ENCODE peak calls at places on chromosomes 11 and 22, in nine cellular contexts. Q is coronary artery, Y is tibial nerve, W is GM12865, J is heart left ventricle, V is WTC11, Z is RWPE1, U is gastrocnemius medialis, R is fibroblast of mammary gland. H is an unnamed sample.

GRCh38 chr22:27576413-27576812 is 225.1 kb downstream of the MN1 start:
- DNase-seq in V (no peak), Y (no peak), Z (no peak), U (no peak), W (no peak), R (no peak), Q (no peak), J (peak; percentile 53), H (no peak)

GRCh38 chr11:12042215-12042676 is 33.8 kb upstream of the DKK3 start:
- DNase-seq in R (peak; percentile 99), Z (peak; percentile 90), J (no peak), Y (no peak), V (no peak), U (no peak), W (no peak), Q (no peak), H (no peak)

GRCh38 chr11:118436639-118437045 is 350 bp downstream of the KMT2A start:
- DNase-seq in Q (no peak), J (peak; percentile 22), Z (peak; percentile 37), R (peak; percentile 11), Y (no peak), W (peak; percentile 48), U (no peak), V (peak; percentile 23), H (no peak)

GRCh38 chr22:39236321-39237275 is 8.2 kb downstream of the PDGFB start:
- DNase-seq in Z (no peak), U (peak; percentile 89), R (no peak), Q (no peak), W (peak; percentile 90), V (no peak), Y (no peak), J (peak; percentile 84), H (peak; percentile 79)

GRCh38 chr22:37549704-37550059 is 10.6 kb upstream of the CDC42EP1 start:
- DNase-seq in U (no peak), V (no peak), R (peak; percentile 48), Y (no peak), W (no peak), Q (peak; percentile 88), Z (no peak), J (no peak), H (no peak)

GRCh38 chr22:24408630-24409029 is 18.8 kb upstream of the ADORA2A start:
- DNase-seq in R (no peak), J (no peak), Q (no peak), Z (no peak), U (no peak), V (no peak), Y (no peak), W (no peak), H (no peak)

GRCh38 chr11:16001044-16001568 is 355.2 kb downstream of the SOX6 start:
- DNase-seq in Q (no peak), U (no peak), W (no peak), Y (no peak), V (no peak), Z (no peak), R (no peak), J (no peak), H (no peak)

GRCh38 chr11:57646756-57647303 is 2.9 kb downstream of the YPEL4 start:
- DNase-seq in Z (no peak), V (peak; percentile 36), W (no peak), Y (no peak), J (no peak), R (no peak), U (no peak), Q (no peak), H (no peak)

GRCh38 chr11:26319906-26320305 is 12.0 kb upstream of the ANO3 start:
- DNase-seq in Y (no peak), V (peak; percentile 22), J (no peak), R (peak; percentile 29), Z (no peak), Q (no peak), U (no peak), W (no peak), H (no peak)

GRCh38 chr22:49290286-49290685 is 537.4 kb downstream of the BRD1 start:
- DNase-seq in Y (peak; percentile 8), U (no peak), Q (no peak), W (no peak), R (no peak), V (no peak), Z (no peak), J (no peak), H (no peak)

GRCh38 chr11:2142762-2143202 is 3.6 kb upstream of the IGF2 start:
- DNase-seq in Y (no peak), R (peak; percentile 42), U (no peak), V (no peak), W (peak; percentile 29), Z (peak; percentile 49), Q (no peak), J (no peak), H (no peak)

GRCh38 chr11:63595296-63595695 is 18.9 kb downstream of the PLAAT3 start:
- DNase-seq in Y (no peak), J (no peak), U (no peak), R (peak; percentile 46), W (no peak), Z (no peak), V (no peak), Q (no peak), H (no peak)

GRCh38 chr11:26065944-26066343 is 266.0 kb upstream of the ANO3 start:
- DNase-seq in V (no peak), J (no peak), Z (no peak), U (no peak), Y (no peak), W (no peak), R (no peak), Q (no peak), H (no peak)

GRCh38 chr11:121964591-121964990 is 151.4 kb downstream of the BLID start:
- DNase-seq in W (no peak), U (peak; percentile 7), R (peak; percentile 68), Q (no peak), Z (peak; percentile 28), J (no peak), Y (no peak), V (no peak), H (no peak)

GRCh38 chr11:48109046-48109666 is 107.5 kb upstream of the OR4B1 start:
- DNase-seq in Y (no peak), U (no peak), J (no peak), Z (peak; percentile 60), Q (peak; percentile 31), V (no peak), W (peak; percentile 37), R (peak; percentile 64), H (no peak)

GRCh38 chr11:33534575-33534974 is 166.1 kb downstream of the C11orf91 start:
- DNase-seq in J (no peak), Q (no peak), U (no peak), W (no peak), Z (peak; percentile 17), V (no peak), Y (no peak), R (peak; percentile 51), H (no peak)

GRCh38 chr11:108543316-108543955 is 45.3 kb upstream of the POGLUT3 start:
- DNase-seq in Y (no peak), J (no peak), V (no peak), R (no peak), Q (no peak), Z (no peak), U (no peak), W (no peak), H (no peak)

GRCh38 chr11:48307760-48308386 is 1.9 kb downstream of the OR4S1 start:
- DNase-seq in U (no peak), Z (peak; percentile 26), R (peak; percentile 50), Q (no peak), J (peak; percentile 44), Y (peak; percentile 23), V (peak; percentile 62), W (peak; percentile 74), H (peak; percentile 63)

GRCh38 chr11:133713406-133713805 is 131.9 kb downstream of the SPATA19 start:
- DNase-seq in J (no peak), U (no peak), Y (no peak), R (no peak), Z (no peak), V (no peak), Q (peak; percentile 22), W (no peak), H (no peak)

GRCh38 chr22:36765131-36765942 is 10.6 kb downstream of the IFT27 start:
- DNase-seq in Q (peak; percentile 31), W (no peak), Y (no peak), U (no peak), Z (no peak), J (no peak), V (peak; percentile 8), R (no peak), H (no peak)

GRCh38 chr22:42180349-42180842 is 49.8 kb upstream of the CYP2D6 start:
- DNase-seq in U (no peak), Y (peak; percentile 21), W (peak; percentile 41), R (peak; percentile 58), Z (no peak), V (no peak), Q (no peak), J (no peak), H (no peak)

GRCh38 chr22:49767355-49768062 is 60.2 kb downstream of the BRD1 start:
- DNase-seq in Z (no peak), U (no peak), W (peak; percentile 70), R (peak; percentile 63), V (peak; percentile 66), J (peak; percentile 8), Q (peak; percentile 61), Y (no peak), H (no peak)

GRCh38 chr11:2156416-2157182 is 4.4 kb downstream of the INS start:
- DNase-seq in W (peak; percentile 31), R (peak; percentile 44), V (peak; percentile 86), Y (peak; percentile 42), J (peak; percentile 65), Q (no peak), Z (peak; percentile 77), U (peak; percentile 22), H (peak; percentile 67)

GRCh38 chr11:96155627-96156378 is 187.2 kb downstream of the MAML2 start:
- DNase-seq in Z (peak; percentile 73), U (peak; percentile 59), V (peak; percentile 34), R (peak; percentile 99), Q (peak; percentile 87), J (peak; percentile 89), Y (peak; percentile 57), W (peak; percentile 86), H (peak; percentile 53)
- TF ChIP-seq CTCF in Z (no peak), U (no peak), V (no peak), R (peak; percentile 43), Q (no peak), J (peak; percentile 44), Y (peak; percentile 33), W (no peak), H (no peak)

GRCh38 chr22:17205432-17205831 is 13.8 kb downstream of the ADA2 start:
- DNase-seq in R (no peak), U (no peak), W (peak; percentile 26), Q (no peak), J (no peak), V (no peak), Y (no peak), Z (no peak), H (no peak)
- TF ChIP-seq CTCF in R (no peak), U (no peak), W (no peak), Q (no peak), J (no peak), V (no peak), Y (no peak), Z (no peak), H (no peak)

GRCh38 chr11:86802601-86803051 is 2.3 kb downstream of the PRSS23 start:
- DNase-seq in U (no peak), Y (no peak), W (peak; percentile 29), R (peak; percentile 56), Q (no peak), V (peak; percentile 25), Z (peak; percentile 52), J (no peak), H (no peak)
- TF ChIP-seq CTCF in U (no peak), Y (peak; percentile 48), W (peak; percentile 29), R (peak; percentile 56), Q (peak; percentile 33), V (peak; percentile 21), Z (peak; percentile 75), J (peak; percentile 38), H (no peak)

GRCh38 chr11:94543695-94544581 is at the start of gene FUT4:
- DNase-seq in U (peak; percentile 74), Q (peak; percentile 91), J (peak; percentile 86), R (peak; percentile 75), W (peak; percentile 83), V (peak; percentile 87), Z (peak; percentile 81), Y (peak; percentile 66), H (peak; percentile 92)
- TF ChIP-seq CTCF in U (no peak), Q (no peak), J (no peak), R (no peak), W (no peak), V (no peak), Z (no peak), Y (no peak), H (no peak)

H was measured in lung.